ENCODE peak calls at places on chromosomes 7 and 10, in six cellular contexts. G is T-helper 1 cell; Y is T-cell; V is activated naive CD4-positive, alpha-beta T cell; Q is Peyer's patch; P is H54. Z is an unnamed sample.

GRCh38 chr7:28440055-28440601 is 27.8 kb downstream of the CREB5 start:
- DNase-seq in V (no peak), G (no peak), Y (no peak), Q (no peak), P (no peak), Z (no peak)

GRCh38 chr7:104328970-104329825 is 795 bp downstream of the LHFPL3 start:
- DNase-seq in P (no peak), G (no peak), V (no peak), Y (no peak), Q (no peak), Z (no peak)

GRCh38 chr7:30941582-30942310 is 22.0 kb upstream of the GHRHR start:
- DNase-seq in V (no peak), Y (no peak), Q (no peak), G (no peak), P (no peak), Z (no peak)

GRCh38 chr10:13219685-13220670 is 14.2 kb downstream of the UCMA start:
- DNase-seq in P (peak), G (no peak), V (no peak), Q (peak), Y (no peak), Z (peak)

GRCh38 chr10:51389415-51390342 is 309.7 kb downstream of the CSTF2T start:
- DNase-seq in Q (peak), Y (no peak), P (peak), G (peak), V (no peak), Z (peak)

GRCh38 chr10:124906551-124907001 is 35.3 kb upstream of the ZRANB1 start:
- DNase-seq in V (no peak), Q (peak), P (no peak), G (no peak), Y (no peak), Z (no peak)

GRCh38 chr7:70665997-70666396 is 465.9 kb upstream of the GALNT17 start:
- DNase-seq in P (no peak), Y (no peak), Q (no peak), V (no peak), G (no peak), Z (no peak)

GRCh38 chr7:123929107-123929506 is 4.1 kb downstream of the SPAM1 start:
- DNase-seq in G (no peak), Q (peak), Y (no peak), P (no peak), V (no peak), Z (no peak)

GRCh38 chr10:92126100-92126650 is 164.7 kb downstream of the CPEB3 start:
- DNase-seq in P (peak), Q (no peak), G (no peak), Y (no peak), V (no peak), Z (no peak)

GRCh38 chr10:22573820-22574569 is 140.4 kb downstream of the PIP4K2A start:
- DNase-seq in Y (no peak), V (no peak), G (no peak), P (peak), Q (no peak), Z (peak)

GRCh38 chr10:33800545-33800944 is 466.1 kb upstream of the NRP1 start:
- DNase-seq in Q (no peak), Y (no peak), P (no peak), V (no peak), G (no peak), Z (no peak)

GRCh38 chr10:69630651-69631400 is 779 bp downstream of the FAM241B start:
- DNase-seq in V (no peak), P (no peak), G (no peak), Q (no peak), Y (no peak), Z (no peak)

GRCh38 chr7:29177963-29178612 is 16.5 kb upstream of the CHN2 start:
- DNase-seq in P (no peak), Y (no peak), Q (peak), V (no peak), G (no peak), Z (no peak)

GRCh38 chr10:77711683-77712049 is 74.1 kb upstream of the KCNMA1 start:
- DNase-seq in P (no peak), V (no peak), Y (no peak), G (no peak), Q (no peak), Z (no peak)

GRCh38 chr7:44693641-44694313 is 54.9 kb upstream of the ZMIZ2 start:
- DNase-seq in P (peak), Q (no peak), G (no peak), V (no peak), Y (no peak), Z (no peak)

GRCh38 chr10:132850896-132851295 is 64.9 kb upstream of the NKX6-2 start:
- DNase-seq in Q (no peak), Y (no peak), V (no peak), G (no peak), P (no peak), Z (no peak)

GRCh38 chr10:87092861-87093460 is 1.7 kb downstream of the GLUD1 start:
- DNase-seq in Y (peak), G (peak), Q (peak), P (peak), V (no peak), Z (peak)

GRCh38 chr10:5951167-5951711 is 26.1 kb downstream of the IL15RA start:
- DNase-seq in Y (no peak), Q (peak), G (no peak), P (no peak), V (no peak), Z (no peak)